ENCODE peak calls at places on chromosomes 2 and 18, in four cellular contexts. L is T-helper 17 cell, Q is HCT116, I is gastroesophageal sphincter. A is an unnamed sample.

GRCh38 chr2:99961567-99961913 is 180.8 kb downstream of the AFF3 start:
- ATAC-seq in I (no peak), L (no peak), Q (no peak), A (no peak)

GRCh38 chr2:62178741-62179271 is 17.1 kb upstream of the B3GNT2 start:
- ATAC-seq in I (peak; percentile 57), Q (no peak), L (no peak), A (no peak)

GRCh38 chr2:55809875-55810620 is 113.5 kb downstream of the EFEMP1 start:
- ATAC-seq in Q (no peak), I (peak; percentile 88), L (no peak), A (no peak)

GRCh38 chr18:7603259-7604000 is 36.3 kb downstream of the PTPRM start:
- ATAC-seq in I (no peak), L (no peak), Q (no peak), A (no peak)

GRCh38 chr2:98935777-98936132 is 270 bp downstream of the CRACDL start:
- ATAC-seq in L (peak; percentile 33), Q (no peak), I (no peak), A (peak; percentile 45)

GRCh38 chr18:46155652-46156051 is 51.5 kb downstream of the HAUS1 start:
- ATAC-seq in Q (peak; percentile 66), I (no peak), L (peak; percentile 92), A (peak; percentile 73)

GRCh38 chr18:43303376-43303775 is 26.1 kb upstream of the SYT4 start:
- ATAC-seq in L (no peak), Q (no peak), I (no peak), A (no peak)

GRCh38 chr2:98948956-98949739 is 13.1 kb upstream of the CRACDL start:
- ATAC-seq in L (no peak), I (no peak), Q (no peak), A (no peak)

GRCh38 chr2:230721712-230722111 is 9.1 kb downstream of the CAB39 start:
- ATAC-seq in I (no peak), Q (no peak), L (peak; percentile 42), A (no peak)

GRCh38 chr2:201254331-201254730 is 6.0 kb upstream of the CASP8 start:
- ATAC-seq in I (no peak), L (no peak), Q (no peak), A (peak; percentile 56)

GRCh38 chr18:48855422-48856377 is 95.1 kb downstream of the SMAD7 start:
- ATAC-seq in L (peak; percentile 54), Q (no peak), I (no peak), A (no peak)

GRCh38 chr18:11728247-11728646 is 39.2 kb downstream of the GNAL start:
- ATAC-seq in I (no peak), Q (peak; percentile 66), L (no peak), A (no peak)

GRCh38 chr18:22694954-22695353 is 238.2 kb upstream of the RBBP8 start:
- ATAC-seq in L (no peak), Q (peak; percentile 98), I (peak; percentile 82), A (peak; percentile 98)

GRCh38 chr18:58990720-58991119 is 126.0 kb downstream of the ZNF532 start:
- ATAC-seq in L (no peak), I (no peak), Q (no peak), A (peak; percentile 18)

GRCh38 chr2:173747037-173747436 is 218.1 kb downstream of the SP3 start:
- ATAC-seq in I (no peak), L (no peak), Q (no peak), A (no peak)

GRCh38 chr2:186125156-186125555 is 360.9 kb upstream of the ZC3H15 start:
- ATAC-seq in L (no peak), I (no peak), Q (no peak), A (no peak)

GRCh38 chr18:58975296-58975695 is 110.6 kb downstream of the ZNF532 start:
- ATAC-seq in I (no peak), Q (no peak), L (no peak), A (no peak)

GRCh38 chr2:216551234-216551633 is 52.6 kb downstream of the RPL37A start:
- ATAC-seq in Q (no peak), I (no peak), L (no peak), A (no peak)

GRCh38 chr2:217988840-217989204 is 14.0 kb downstream of the TNS1 start:
- ATAC-seq in L (no peak), Q (no peak), I (peak; percentile 19), A (peak; percentile 12)

GRCh38 chr2:209771474-209772292 is at the start of gene UNC80:
- ATAC-seq in L (peak; percentile 25), I (peak; percentile 72), Q (no peak), A (peak; percentile 77)

GRCh38 chr2:182300603-182301002 is 126.2 kb downstream of the PDE1A start:
- ATAC-seq in Q (no peak), L (no peak), I (no peak), A (no peak)

GRCh38 chr2:143616452-143616851 is 487.2 kb downstream of the ARHGAP15 start:
- ATAC-seq in I (no peak), Q (no peak), L (peak; percentile 28), A (no peak)